ENCODE peak calls at places on chromosomes 12 and 14, in five cellular contexts. N, O, Q, C and Y are unnamed samples.

GRCh38 chr12:109153711-109154434 is 37.5 kb downstream of the ACACB start:
- DNase-seq in N (no peak), O (no peak), Q (no peak), C (no peak), Y (no peak)

GRCh38 chr14:101017806-101018560 is 114.5 kb upstream of the RTL1 start:
- DNase-seq in N (no peak), O (peak; percentile 29), Q (peak; percentile 34), C (no peak), Y (no peak)

GRCh38 chr12:91180577-91180976 is 2.0 kb downstream of the DCN start:
- DNase-seq in N (no peak), O (no peak), Q (no peak), C (peak; percentile 86), Y (peak; percentile 33)

GRCh38 chr12:41008472-41008871 is 179.6 kb upstream of the PDZRN4 start:
- DNase-seq in N (no peak), O (no peak), Q (no peak), C (no peak), Y (no peak)

GRCh38 chr12:112589275-112589674 is 170.5 kb downstream of the PTPN11 start:
- DNase-seq in N (no peak), O (no peak), Q (no peak), C (no peak), Y (no peak)

GRCh38 chr14:86892167-86892956 is 1100.6 kb downstream of the GALC start:
- DNase-seq in N (no peak), O (no peak), Q (no peak), C (peak; percentile 51), Y (no peak)

GRCh38 chr12:112107728-112108447 is 695 bp downstream of the NAA25 start:
- DNase-seq in N (peak; percentile 65), O (no peak), Q (peak; percentile 57), C (peak; percentile 33), Y (peak; percentile 63)

GRCh38 chr14:83842536-83842935 is 1687.4 kb upstream of the FLRT2 start:
- DNase-seq in N (no peak), O (no peak), Q (no peak), C (no peak), Y (peak; percentile 77)

GRCh38 chr12:24600996-24601395 is 347.9 kb downstream of the BCAT1 start:
- DNase-seq in N (no peak), O (no peak), Q (no peak), C (peak; percentile 97), Y (peak; percentile 88)

GRCh38 chr12:108321688-108322087 is 17.4 kb downstream of the CMKLR1 start:
- DNase-seq in N (no peak), O (no peak), Q (no peak), C (no peak), Y (no peak)

GRCh38 chr12:110012137-110012536 is 12.9 kb downstream of the ANKRD13A start:
- DNase-seq in N (peak; percentile 77), O (peak; percentile 85), Q (no peak), C (no peak), Y (no peak)

GRCh38 chr14:74933925-74934435 is 10.9 kb upstream of the RPS6KL1 start:
- DNase-seq in N (no peak), O (no peak), Q (no peak), C (no peak), Y (no peak)

GRCh38 chr12:79415754-79416435 is 274.9 kb downstream of the PAWR start:
- DNase-seq in N (no peak), O (no peak), Q (no peak), C (peak; percentile 79), Y (no peak)

GRCh38 chr12:4984344-4984743 is 59.3 kb upstream of the KCNA5 start:
- DNase-seq in N (no peak), O (no peak), Q (no peak), C (no peak), Y (no peak)

GRCh38 chr12:113190761-113191160 is 5.2 kb downstream of the RITA1 start:
- DNase-seq in N (no peak), O (no peak), Q (no peak), C (peak; percentile 57), Y (peak; percentile 44)

GRCh38 chr14:33897878-33898535 is 52.9 kb downstream of the EGLN3 start:
- DNase-seq in N (no peak), O (no peak), Q (no peak), C (no peak), Y (no peak)

GRCh38 chr12:68978678-68979077 is 45.7 kb upstream of the CPM start:
- DNase-seq in N (no peak), O (no peak), Q (no peak), C (no peak), Y (no peak)

DNA sequence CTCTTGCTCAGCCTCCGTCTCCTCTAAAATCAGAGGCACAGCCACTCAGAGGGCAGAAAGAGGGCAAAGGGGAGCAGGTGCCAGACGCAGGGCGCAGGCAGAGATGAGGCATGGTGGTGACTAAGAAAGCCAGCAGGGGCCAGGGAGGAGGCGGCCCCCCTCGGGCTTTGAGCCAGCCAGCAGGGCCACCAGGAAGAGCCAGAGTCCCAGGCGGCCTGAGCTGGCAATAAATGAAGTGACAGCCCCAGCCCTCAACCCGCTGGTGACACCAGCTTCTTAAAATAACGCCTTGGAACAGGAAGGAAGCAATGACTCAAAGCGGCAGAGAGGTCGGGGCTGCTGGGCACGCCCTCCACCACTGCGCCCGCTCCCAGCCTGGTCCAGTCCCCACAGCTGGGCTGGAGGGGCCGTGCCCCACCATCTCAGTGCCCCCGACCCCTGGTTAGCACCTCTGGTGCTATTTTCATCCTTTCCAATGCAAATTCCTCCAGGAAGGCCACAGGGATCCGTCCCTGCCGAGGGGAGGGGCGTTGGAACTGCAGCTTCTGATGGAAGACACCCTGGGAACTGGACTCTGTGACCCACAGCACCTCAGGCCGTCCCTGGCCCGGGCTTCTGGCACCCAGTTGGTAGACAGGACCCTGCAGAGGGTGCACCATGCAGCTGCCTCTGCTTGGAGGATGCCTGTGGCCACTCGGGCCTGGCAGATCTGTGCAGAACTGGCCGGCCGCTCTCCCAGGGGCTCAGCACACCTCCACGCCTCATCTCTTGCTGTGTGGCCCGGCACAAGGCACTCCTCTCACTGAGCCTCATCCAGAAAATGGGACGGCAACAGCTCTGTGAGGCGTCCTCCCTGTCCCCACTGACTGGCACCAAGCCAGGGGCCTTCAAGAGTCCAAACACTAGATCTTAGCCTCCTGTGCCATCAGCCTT is 113.7 kb downstream of the NCOR2 start:
- DNase-seq in N (peak; percentile 88), O (peak; percentile 96), Q (peak; percentile 95), C (peak; percentile 70), Y (peak; percentile 94)
- TF ChIP-seq CTCF in N (no peak), O (no peak), Q (no peak), C (no peak), Y (no peak)

GRCh38 chr14:31303654-31304053 is 96.1 kb upstream of the HECTD1 start:
- DNase-seq in N (no peak), O (no peak), Q (no peak), C (no peak), Y (no peak)

GRCh38 chr14:31297701-31298344 is 90.2 kb upstream of the HECTD1 start:
- DNase-seq in N (no peak), O (no peak), Q (no peak), C (peak; percentile 52), Y (no peak)

GRCh38 chr14:31297112-31297511 is 89.5 kb upstream of the HECTD1 start:
- DNase-seq in N (no peak), O (no peak), Q (no peak), C (no peak), Y (no peak)

GRCh38 chr14:31300883-31301282 is 93.3 kb upstream of the HECTD1 start:
- DNase-seq in N (no peak), O (no peak), Q (no peak), C (no peak), Y (no peak)

DNA sequence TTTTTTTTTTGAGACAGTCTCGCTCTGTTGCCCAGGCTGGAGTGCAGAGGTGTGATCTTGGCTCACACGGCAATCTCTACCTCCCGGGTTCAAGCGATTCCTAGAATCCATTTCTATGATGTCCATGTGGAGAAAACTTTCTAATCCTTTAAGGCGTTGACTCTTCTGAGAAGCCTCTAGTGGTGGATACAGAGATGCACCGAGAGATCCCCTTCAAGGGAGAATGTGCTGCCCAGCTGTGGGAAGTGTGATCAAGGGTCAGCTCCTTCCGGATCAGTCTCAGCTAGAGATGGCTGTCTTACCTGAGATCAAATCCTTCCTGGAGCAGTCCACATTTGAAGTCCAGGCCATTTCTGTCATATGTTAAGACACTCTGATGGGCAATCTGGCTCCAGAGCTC is 92.7 kb upstream of the HECTD1 start:
- DNase-seq in N (no peak), O (no peak), Q (no peak), C (no peak), Y (no peak)
- H3K9me3 ChIP-seq in N (no peaks in the 10 kb centered on the region), O (no peaks in the 10 kb centered on the region), Q (no peaks in the 10 kb centered on the region), C (no peaks in the 10 kb centered on the region), Y (no peaks in the 10 kb centered on the region)

GRCh38 chr12:12788675-12789368 is 3.4 kb downstream of the APOLD1 start:
- DNase-seq in N (no peak), O (no peak), Q (peak; percentile 78), C (peak; percentile 65), Y (peak; percentile 90)
- TF ChIP-seq CTCF in N (peak; percentile 84), O (peak; percentile 78), Q (peak; percentile 90), C (peak; percentile 62), Y (peak; percentile 88)

GRCh38 chr14:51473351-51473750 is 178.4 kb upstream of the FRMD6 start:
- DNase-seq in N (no peak), O (no peak), Q (no peak), C (no peak), Y (no peak)
- H3K9me3 ChIP-seq in N (no peaks in the 10 kb centered on the region), O (no peaks in the 10 kb centered on the region), Q (no peaks in the 10 kb centered on the region), C (no peaks in the 10 kb centered on the region), Y (no peaks in the 10 kb centered on the region)

DNA sequence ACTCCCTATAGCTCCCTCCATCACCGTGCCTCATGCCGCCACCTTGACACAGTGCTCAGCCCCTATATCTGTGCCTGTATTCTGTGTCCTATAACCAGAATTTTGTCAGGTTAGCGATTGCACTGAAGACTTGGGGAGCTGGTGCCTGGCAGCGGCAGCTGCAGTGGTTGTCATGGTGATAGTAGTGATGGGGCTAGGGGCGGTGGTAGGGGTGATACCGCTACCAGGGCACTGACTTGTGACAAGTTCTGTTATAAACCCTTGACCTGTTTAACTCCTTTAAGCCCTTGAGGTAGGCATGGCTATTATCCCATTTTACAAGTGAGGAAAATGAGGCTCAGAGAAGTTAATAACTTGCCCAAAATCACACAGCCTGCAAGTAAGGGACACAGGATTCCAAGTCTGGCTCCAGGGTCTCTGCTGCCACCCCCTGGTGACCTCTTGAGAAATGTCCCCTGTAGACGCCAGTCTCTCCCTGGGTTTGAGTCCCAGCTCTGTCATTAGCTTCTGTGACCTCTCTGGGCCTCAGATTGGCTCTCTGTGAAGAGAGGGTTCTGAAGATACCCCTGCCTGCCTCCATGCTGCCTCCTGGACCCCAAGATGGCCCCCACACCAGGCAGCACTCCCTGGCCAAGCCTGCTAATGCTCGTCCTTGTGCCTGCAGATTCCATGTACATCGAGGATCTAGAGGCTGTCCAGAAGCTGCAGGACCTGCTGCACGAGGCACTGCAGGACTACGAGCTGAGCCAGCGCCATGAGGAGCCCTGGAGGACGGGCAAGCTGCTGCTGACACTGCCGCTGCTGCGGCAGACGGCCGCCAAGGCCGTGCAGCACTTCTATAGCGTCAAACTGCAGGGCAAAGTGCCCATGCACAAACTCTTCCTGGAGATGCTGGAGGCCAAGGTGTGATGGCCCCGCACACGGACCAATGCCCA is 121.9 kb downstream of the ESRRB start:
- DNase-seq in N (peak; percentile 49), O (peak; percentile 29), Q (no peak), C (no peak), Y (peak; percentile 30)
- TF ChIP-seq CTCF in N (no peak), O (no peak), Q (no peak), C (no peak), Y (peak; percentile 35)

GRCh38 chr14:79947440-79947839 is 263.9 kb downstream of the DIO2 start:
- DNase-seq in N (no peak), O (no peak), Q (no peak), C (no peak), Y (no peak)
- H3K9me3 ChIP-seq in N (no peaks in the 10 kb centered on the region), O (no peaks in the 10 kb centered on the region), Q (no peaks in the 10 kb centered on the region), C (no peaks in the 10 kb centered on the region), Y (no peaks in the 10 kb centered on the region)

GRCh38 chr12:117472983-117473382 is 111.6 kb upstream of the NOS1 start:
- DNase-seq in N (no peak), O (no peak), Q (no peak), C (no peak), Y (peak; percentile 22)
- TF ChIP-seq CTCF in N (peak; percentile 34), O (no peak), Q (no peak), C (no peak), Y (peak; percentile 68)

GRCh38 chr12:82964446-82964845 is 277.7 kb downstream of the TMTC2 start:
- DNase-seq in N (no peak), O (no peak), Q (no peak), C (no peak), Y (no peak)
- H3K9me3 ChIP-seq in N (no peaks in the 10 kb centered on the region), O (no peaks in the 10 kb centered on the region), Q (no peaks in the 10 kb centered on the region), C (no peaks in the 10 kb centered on the region), Y (no peaks in the 10 kb centered on the region)